ENCODE peak calls at places on chromosomes 4 and X, in eight cellular contexts. M, J, S, L, Z, B, X and E are unnamed samples.

GRCh38 chr4:21716526-21716925 is 232.0 kb downstream of the KCNIP4 start:
- DNase-seq in M (no peak), J (no peak), S (peak), L (no peak), Z (no peak), B (no peak), X (no peak), E (no peak)

GRCh38 chr4:36004231-36004851 is 240.0 kb downstream of the ARAP2 start:
- DNase-seq in M (no peak), J (no peak), S (peak), L (no peak), Z (no peak), B (no peak), X (no peak), E (no peak)

GRCh38 chr4:153140294-153140693 is 63.9 kb upstream of the TRIM2 start:
- DNase-seq in M (no peak), J (no peak), S (peak), L (no peak), Z (no peak), B (no peak), X (no peak), E (no peak)

GRCh38 chr4:118345813-118346212 is 7.0 kb downstream of the PRSS12 start:
- DNase-seq in M (no peak), J (no peak), S (peak), L (no peak), Z (no peak), B (peak), X (peak), E (no peak)

GRCh38 chr4:2363056-2363719 is 55.3 kb downstream of the ZFYVE28 start:
- DNase-seq in M (no peak), J (no peak), S (peak), L (no peak), Z (no peak), B (peak), X (no peak), E (peak)

GRCh38 chr4:161554372-161554990 is 609.3 kb downstream of the FSTL5 start:
- DNase-seq in M (no peak), J (no peak), S (peak), L (no peak), Z (no peak), B (peak), X (no peak), E (no peak)

GRCh38 chrX:13520441-13520840 is 49.0 kb upstream of the EGFL6 start:
- DNase-seq in M (no peak), J (no peak), S (no peak), L (no peak), Z (no peak), B (peak), X (no peak), E (no peak)

GRCh38 chr4:17276821-17277220 is 235.1 kb downstream of the QDPR start:
- DNase-seq in M (no peak), J (peak), S (no peak), L (no peak), Z (no peak), B (peak), X (no peak), E (no peak)

GRCh38 chr4:184824776-184825393 is 883 bp downstream of the ACSL1 start:
- DNase-seq in M (peak), J (peak), S (peak), L (peak), Z (no peak), B (no peak), X (no peak), E (no peak)

GRCh38 chr4:146381263-146381872 is 140.4 kb downstream of the SLC10A7 start:
- DNase-seq in M (no peak), J (no peak), S (no peak), L (no peak), Z (no peak), B (no peak), X (no peak), E (no peak)

GRCh38 chrX:148784859-148785655 is 284.6 kb downstream of the AFF2 start:
- DNase-seq in M (no peak), J (no peak), S (no peak), L (peak), Z (no peak), B (no peak), X (no peak), E (no peak)

GRCh38 chr4:177246636-177247584 is 62.8 kb upstream of the NEIL3 start:
- DNase-seq in M (no peak), J (no peak), S (no peak), L (no peak), Z (no peak), B (peak), X (no peak), E (no peak)

GRCh38 chrX:41474726-41475100 is 27.6 kb downstream of the NYX start:
- DNase-seq in M (no peak), J (no peak), S (no peak), L (no peak), Z (no peak), B (no peak), X (no peak), E (no peak)

GRCh38 chr4:88681209-88681608 is 16.4 kb downstream of the NAP1L5 start:
- DNase-seq in M (no peak), J (no peak), S (no peak), L (no peak), Z (no peak), B (no peak), X (no peak), E (no peak)

GRCh38 chr4:76238236-76238635 is 13.3 kb upstream of the FAM47E start:
- DNase-seq in M (no peak), J (no peak), S (no peak), L (no peak), Z (no peak), B (no peak), X (no peak), E (no peak)

GRCh38 chr4:2937146-2937857 is 25.9 kb downstream of the NOP14 start:
- DNase-seq in M (no peak), J (no peak), S (peak), L (no peak), Z (no peak), B (no peak), X (peak), E (peak)

GRCh38 chrX:45749375-45749774 is 548.7 kb upstream of the DIPK2B start:
- DNase-seq in M (no peak), J (peak), S (no peak), L (no peak), Z (no peak), B (peak), X (no peak), E (no peak)